ENCODE peak calls at places on chromosomes 4 and X, in five cellular contexts. R is fibroblast of pulmonary artery, N is tibial nerve, X is keratinocyte, B is A549. V is an unnamed sample.

GRCh38 chr4:55444822-55445221 is 49.1 kb downstream of the TMEM165 start:
- DNase-seq in R (peak), X (no peak), B (no peak), N (no peak), V (peak)

GRCh38 chr4:159272341-159273125 is 169.7 kb downstream of the RAPGEF2 start:
- DNase-seq in B (no peak), X (no peak), R (peak), N (no peak), V (no peak)

GRCh38 chr4:1192091-1192492 is 19.7 kb upstream of the SPON2 start:
- DNase-seq in R (peak), N (peak), B (peak), X (peak), V (peak)

GRCh38 chr4:2867758-2868491 is 24.3 kb downstream of the ADD1 start:
- DNase-seq in R (peak), B (no peak), X (no peak), N (no peak), V (peak)

GRCh38 chrX:2231570-2232192 is 269.1 kb downstream of the DHRSX start:
- DNase-seq in B (no peak), R (no peak), N (no peak), X (no peak), V (no peak)

GRCh38 chr4:24995346-24995745 is 35.4 kb downstream of the LGI2 start:
- DNase-seq in N (no peak), X (no peak), B (no peak), R (peak), V (no peak)

GRCh38 chr4:105215609-105216313 is 69.1 kb downstream of the TET2 start:
- DNase-seq in R (peak), X (no peak), B (no peak), N (no peak), V (no peak)

GRCh38 chrX:94053575-94053974 is 379.6 kb downstream of the FAM133A start:
- DNase-seq in X (no peak), R (no peak), B (no peak), N (no peak), V (no peak)

GRCh38 chrX:153875391-153876111 is 10.4 kb downstream of the L1CAM start:
- DNase-seq in B (peak), N (peak), R (peak), X (no peak), V (peak)

GRCh38 chr4:88866862-88867550 is 169.4 kb upstream of the NAP1L5 start:
- DNase-seq in N (no peak), R (peak), B (no peak), X (peak), V (no peak)

GRCh38 chr4:133565379-133565778 is 416.3 kb downstream of the PCDH10 start:
- DNase-seq in X (no peak), R (peak), B (no peak), N (no peak), V (no peak)

GRCh38 chrX:317424-318067 is 1.1 kb downstream of the GTPBP6 start:
- DNase-seq in R (no peak), N (no peak), X (no peak), B (peak), V (no peak)

GRCh38 chr4:28966982-28967381 is 1753.2 kb upstream of the PCDH7 start:
- DNase-seq in R (peak), X (no peak), B (no peak), N (no peak), V (no peak)

GRCh38 chrX:34903316-34903715 is 39.3 kb upstream of the FAM47B start:
- DNase-seq in N (no peak), B (no peak), R (no peak), X (no peak), V (peak)

DNA sequence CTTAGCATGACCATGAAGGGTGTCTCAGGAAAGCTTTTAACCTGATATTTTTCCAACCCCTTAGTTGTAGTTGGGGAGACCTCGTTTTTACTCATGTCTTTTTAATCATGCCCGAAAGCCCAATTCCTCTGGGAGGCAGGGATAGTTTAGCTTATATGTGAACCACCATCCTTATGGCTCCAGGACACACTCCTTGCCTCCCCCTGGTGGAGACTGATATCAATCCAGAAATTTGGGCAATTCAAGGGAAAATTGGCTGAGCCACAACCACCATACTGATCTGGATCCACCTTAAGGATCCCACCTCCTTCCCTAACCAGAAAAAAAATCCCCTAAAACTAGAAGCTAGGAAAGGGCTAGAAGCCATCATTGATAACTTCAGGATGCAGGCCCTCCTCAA is 13.4 kb upstream of the COL25A1 start:
- DNase-seq in N (no peak), R (no peak), X (no peak), B (no peak), V (no peak)
- TF ChIP-seq CTCF in N (no peak), R (peak), X (peak), B (no peak), V (peak)

DNA sequence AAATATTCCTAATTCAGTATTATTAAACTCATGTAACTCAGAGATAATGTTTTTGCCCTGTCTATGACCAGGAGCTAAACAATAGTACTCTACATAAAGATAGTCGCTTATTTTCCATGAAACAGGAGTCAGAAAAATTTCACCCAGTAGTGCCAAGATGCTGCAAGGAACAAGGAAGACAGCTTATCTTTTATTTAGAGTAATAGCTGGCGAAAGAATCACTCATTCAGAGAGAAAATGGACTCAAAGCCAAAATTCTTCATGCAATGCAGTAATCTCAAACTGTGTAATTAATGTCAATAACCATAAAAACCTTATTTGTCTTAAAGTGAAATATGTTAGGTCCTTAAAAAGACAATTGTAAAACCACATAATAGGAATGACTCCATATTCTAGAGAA is 477.8 kb downstream of the ANKRD50 start:
- DNase-seq in B (no peak), R (peak), N (no peak), X (no peak), V (no peak)
- TF ChIP-seq CTCF in B (no peak), R (no peak), N (no peak), X (no peak), V (no peak)

GRCh38 chr4:59517007-59517406 is 1683.1 kb upstream of the ADGRL3 start:
- DNase-seq in B (no peak), R (no peak), N (no peak), X (no peak), V (no peak)

DNA sequence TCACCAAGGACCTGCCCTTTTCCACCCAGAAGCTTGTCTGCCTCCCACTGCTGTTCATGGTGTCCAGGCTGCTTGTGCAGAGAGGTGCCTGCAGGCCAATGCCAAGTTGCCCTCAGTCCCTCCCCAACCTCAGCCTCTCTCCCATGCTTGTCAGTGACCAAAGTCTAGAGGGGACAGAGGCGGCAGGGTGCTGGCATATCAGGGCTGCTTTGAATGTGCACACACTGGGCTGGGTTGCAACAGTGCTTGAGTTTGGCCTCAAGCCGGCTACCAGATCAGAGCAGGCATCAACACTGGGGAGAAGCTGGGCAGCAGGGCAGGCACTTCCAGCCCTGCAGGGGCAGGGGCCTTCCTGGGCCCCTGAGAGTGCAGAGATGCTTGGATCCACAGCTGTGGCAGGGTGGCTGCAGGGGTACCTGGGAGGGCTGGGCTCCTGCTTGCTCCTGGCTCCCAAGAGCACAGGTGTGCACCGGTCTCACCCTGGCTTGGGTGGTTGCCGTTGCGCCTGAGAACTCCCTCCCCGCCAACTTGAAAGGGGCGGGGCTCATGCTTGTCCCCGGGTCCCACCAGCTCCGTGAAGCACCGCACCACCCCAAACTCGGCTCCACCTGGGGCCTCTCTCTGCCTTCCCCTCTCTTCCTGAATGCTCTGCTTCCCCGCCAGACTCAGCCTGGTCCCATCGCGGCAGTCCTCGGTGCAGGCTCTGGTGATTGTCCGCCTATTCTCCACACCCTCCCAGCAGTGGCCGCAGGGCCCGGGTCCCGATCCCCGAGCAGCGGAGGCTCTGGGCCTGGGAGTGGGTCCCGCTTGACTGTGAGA is 1681.9 kb upstream of the ADGRL3 start:
- DNase-seq in X (no peak), B (no peak), R (no peak), N (no peak), V (no peak)
- TF ChIP-seq CTCF in X (no peak), B (no peak), R (no peak), N (no peak), V (no peak)

DNA sequence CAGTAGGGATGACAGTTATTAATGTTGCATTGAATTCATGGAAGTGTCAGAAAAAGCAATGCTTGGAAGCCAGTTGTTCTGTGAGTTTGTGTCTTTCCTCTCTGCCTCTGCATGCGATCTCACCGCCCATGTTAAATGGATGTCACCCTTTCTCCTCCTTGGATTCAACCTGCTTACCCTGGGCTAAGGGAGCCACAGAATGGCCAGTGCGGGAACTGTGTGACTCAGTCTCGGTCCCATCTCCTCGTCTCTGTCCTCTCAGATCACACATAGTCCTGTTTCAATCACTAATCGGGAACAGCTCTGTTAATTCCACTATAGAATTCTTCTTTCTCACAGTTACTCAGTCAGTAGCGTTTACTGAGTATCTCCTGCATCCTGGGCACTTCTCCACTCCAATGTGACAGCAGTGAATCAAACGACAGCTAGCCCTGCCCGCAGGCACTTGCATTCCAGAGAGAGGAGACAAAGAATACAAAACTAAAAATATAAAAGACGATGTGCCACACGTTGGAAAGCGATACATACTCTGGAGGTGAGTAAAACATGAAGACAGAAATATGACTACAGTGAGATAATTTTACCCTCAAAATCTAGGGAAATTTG is 53.6 kb upstream of the TLR3 start:
- DNase-seq in N (no peak), R (no peak), B (no peak), X (no peak), V (no peak)
- TF ChIP-seq CTCF in N (no peak), R (no peak), B (no peak), X (no peak), V (no peak)

DNA sequence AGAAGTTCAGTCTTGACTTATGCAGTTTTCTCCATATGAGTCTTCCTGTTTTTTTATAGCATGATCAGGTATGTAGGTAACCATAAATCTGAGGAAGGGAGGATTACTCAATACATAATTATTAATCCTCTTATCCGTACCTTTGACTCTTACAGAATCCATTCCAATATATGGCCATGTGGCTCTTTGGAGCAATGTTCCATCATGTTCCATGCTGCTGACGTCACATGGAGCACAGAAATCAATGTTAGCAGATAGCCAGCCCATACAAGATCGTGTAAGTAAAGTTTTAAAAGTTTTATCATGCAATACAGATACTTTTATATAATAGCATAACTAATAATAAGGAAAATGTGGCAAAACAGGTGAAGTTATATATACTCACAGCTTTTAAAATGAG is 19.6 kb downstream of the IL15 start:
- DNase-seq in N (no peak), B (no peak), R (no peak), X (no peak), V (no peak)
- TF ChIP-seq CTCF in N (no peak), B (no peak), R (no peak), X (no peak), V (no peak)

GRCh38 chrX:106401965-106402559 is 209.7 kb upstream of the RADX start:
- DNase-seq in N (no peak), R (no peak), B (no peak), X (no peak), V (no peak)

DNA sequence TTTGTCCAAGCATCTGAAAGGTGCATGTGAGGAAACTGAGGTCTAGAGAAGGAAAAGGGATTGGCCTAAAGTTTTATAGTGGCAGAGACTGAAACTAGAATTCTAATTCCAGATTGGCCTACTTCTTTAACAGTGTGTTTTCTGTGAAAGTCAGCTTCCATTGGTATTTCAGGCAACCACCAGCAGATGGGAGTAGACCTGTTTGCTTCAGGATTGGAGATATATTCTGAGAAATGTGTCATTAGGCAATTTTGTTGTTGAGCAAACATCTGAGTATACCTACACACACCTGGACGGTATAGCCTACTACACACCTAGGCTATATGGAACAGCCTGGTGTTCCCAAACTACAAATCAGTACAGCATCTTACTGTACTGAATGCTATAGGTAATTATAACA is 207.3 kb upstream of the RADX start:
- DNase-seq in N (no peak), B (no peak), R (peak), X (no peak), V (no peak)
- TF ChIP-seq CTCF in N (no peak), B (no peak), R (peak), X (peak), V (no peak)

DNA sequence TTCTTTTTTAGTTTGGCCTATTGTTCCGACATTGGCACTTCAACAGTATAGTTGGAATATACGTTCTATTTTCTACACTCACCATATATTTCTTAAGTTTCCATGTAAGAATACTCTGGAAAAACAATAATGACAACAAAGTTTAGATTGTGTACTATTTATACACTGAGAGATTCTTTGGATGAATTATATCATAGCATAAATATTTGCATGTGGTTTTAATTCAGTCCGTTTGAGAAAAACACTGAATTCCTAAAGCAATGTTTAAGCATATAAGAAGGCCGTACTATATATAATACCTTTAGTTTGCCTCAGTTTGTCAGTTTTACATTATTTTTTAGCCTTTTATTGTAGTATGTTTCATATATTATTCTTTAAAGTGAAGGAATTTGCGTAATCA is 82.5 kb downstream of the RAP1GDS1 start:
- DNase-seq in R (no peak), B (no peak), N (no peak), X (no peak), V (peak)
- TF ChIP-seq CTCF in R (no peak), B (no peak), N (no peak), X (no peak), V (no peak)

V was measured in AG10803.